ENCODE peak calls at places on chromosome 5, in five cellular contexts. M, Y, G, T and N are unnamed samples.

GRCh38 chr5:170633235-170634041 is 129.6 kb downstream of the KCNIP1 start:
- DNase-seq in Y (peak), M (peak), G (peak), T (no peak), N (peak)

GRCh38 chr5:36655171-36655570 is 48.8 kb downstream of the SLC1A3 start:
- DNase-seq in G (peak), M (no peak), Y (no peak), T (no peak), N (no peak)

GRCh38 chr5:933251-933861 is 40.7 kb downstream of the TRIP13 start:
- DNase-seq in Y (no peak), T (no peak), G (no peak), M (no peak), N (no peak)

GRCh38 chr5:120516799-120517198 is 52.7 kb downstream of the PRR16 start:
- DNase-seq in Y (no peak), T (no peak), M (peak), G (no peak), N (no peak)

GRCh38 chr5:112004867-112005532 is 248.0 kb upstream of the NREP start:
- DNase-seq in Y (peak), M (peak), G (no peak), T (no peak), N (no peak)

GRCh38 chr5:60260658-60261057 is 367.1 kb upstream of the PDE4D start:
- DNase-seq in T (no peak), M (no peak), G (no peak), Y (no peak), N (no peak)

GRCh38 chr5:122291000-122291592 is 20.9 kb upstream of the SNCAIP start:
- DNase-seq in T (no peak), M (no peak), Y (no peak), G (no peak), N (no peak)

GRCh38 chr5:177390363-177391300 is 6.4 kb downstream of the SLC34A1 start:
- DNase-seq in G (peak), T (peak), M (peak), Y (peak), N (peak)

GRCh38 chr5:123033157-123033671 is 3.3 kb downstream of the PPIC start:
- DNase-seq in T (no peak), M (no peak), Y (no peak), G (no peak), N (no peak)

GRCh38 chr5:91176288-91177016 is 206.7 kb downstream of the ARRDC3 start:
- DNase-seq in Y (no peak), T (no peak), G (no peak), M (no peak), N (peak)

GRCh38 chr5:170791325-170791954 is 7.9 kb downstream of the GABRP start:
- DNase-seq in Y (peak), T (no peak), G (peak), M (peak), N (peak)

GRCh38 chr5:1462358-1462757 is 17.1 kb upstream of the SLC6A3 start:
- DNase-seq in G (no peak), Y (no peak), M (no peak), T (peak), N (no peak)

GRCh38 chr5:34923694-34924461 is 5.5 kb upstream of the DNAJC21 start:
- DNase-seq in T (no peak), Y (peak), G (no peak), M (peak), N (no peak)

GRCh38 chr5:53733853-53734252 is 173.4 kb downstream of the NDUFS4 start:
- DNase-seq in T (no peak), Y (no peak), G (no peak), M (no peak), N (peak)

GRCh38 chr5:37086466-37087178 is 162.6 kb downstream of the CPLANE1 start:
- DNase-seq in G (no peak), T (no peak), M (peak), Y (no peak), N (no peak)

GRCh38 chr5:109921735-109922395 is 232.1 kb downstream of the MAN2A1 start:
- DNase-seq in M (no peak), T (no peak), G (no peak), Y (no peak), N (peak)

GRCh38 chr5:612498-613424 is 621 bp downstream of the CEP72 start:
- DNase-seq in T (no peak), G (peak), M (peak), Y (peak), N (peak)

GRCh38 chr5:525916-526315 is 1.7 kb upstream of the SLC9A3 start:
- DNase-seq in G (no peak), Y (no peak), M (no peak), T (peak), N (no peak)

GRCh38 chr5:93886917-93887361 is 145.5 kb upstream of the POU5F2 start:
- DNase-seq in T (no peak), G (no peak), Y (peak), M (peak), N (no peak)

GRCh38 chr5:163565492-163565891 is 60.1 kb downstream of the MAT2B start:
- DNase-seq in T (no peak), G (no peak), Y (no peak), M (no peak), N (peak)

GRCh38 chr5:130532786-130533185 is 628.5 kb downstream of the CHSY3 start:
- DNase-seq in T (no peak), Y (no peak), G (no peak), M (peak), N (no peak)

GRCh38 chr5:170092702-170093101 is 13.0 kb upstream of the FOXI1 start:
- DNase-seq in Y (no peak), T (no peak), G (no peak), M (no peak), N (no peak)

GRCh38 chr5:172452398-172453205 is 1.7 kb downstream of the SH3PXD2B start:
- DNase-seq in Y (peak), M (peak), G (no peak), T (no peak), N (no peak)

GRCh38 chr5:177432905-177433657 is 6.6 kb downstream of the GRK6 start:
- DNase-seq in M (no peak), Y (no peak), T (no peak), G (no peak), N (no peak)

GRCh38 chr5:148660346-148660660 is 6.0 kb upstream of the HTR4 start:
- DNase-seq in T (no peak), Y (no peak), M (no peak), G (no peak), N (no peak)

GRCh38 chr5:82793808-82794419 is 283.3 kb downstream of the TMEM167A start:
- DNase-seq in G (peak), Y (peak), T (no peak), M (peak), N (peak)

GRCh38 chr5:123874600-123875201 is 362.7 kb downstream of the CSNK1G3 start:
- DNase-seq in T (no peak), G (peak), M (no peak), Y (peak), N (no peak)

GRCh38 chr5:56278267-56278826 is 45.2 kb upstream of the ANKRD55 start:
- DNase-seq in Y (peak), M (peak), G (peak), T (no peak), N (no peak)

GRCh38 chr5:125595095-125595494 is 828.1 kb upstream of the GRAMD2B start:
- DNase-seq in G (no peak), Y (no peak), T (peak), M (no peak), N (no peak)

GRCh38 chr5:79075646-79076426 is 6.3 kb downstream of the BHMT2 start:
- DNase-seq in T (no peak), G (no peak), Y (no peak), M (peak), N (no peak)

GRCh38 chr5:82594097-82594496 is 315.9 kb upstream of the RPS23 start:
- DNase-seq in G (no peak), Y (no peak), M (no peak), T (no peak), N (no peak)

GRCh38 chr5:79191457-79191856 is 44.5 kb upstream of the JMY start:
- DNase-seq in Y (no peak), G (no peak), M (no peak), T (no peak), N (peak)

GRCh38 chr5:133457956-133458355 is 154.4 kb downstream of the FSTL4 start:
- DNase-seq in G (no peak), M (no peak), T (no peak), Y (peak), N (no peak)

GRCh38 chr5:30401479-30402058 is 791.9 kb upstream of the CDH6 start:
- DNase-seq in M (peak), Y (no peak), T (no peak), G (peak), N (peak)

GRCh38 chr5:80251636-80252035 is 4.2 kb downstream of the SERINC5 start:
- DNase-seq in T (no peak), M (no peak), G (no peak), Y (no peak), N (no peak)

GRCh38 chr5:31029925-31030324 is 163.6 kb upstream of the CDH6 start:
- DNase-seq in G (no peak), Y (no peak), M (no peak), T (no peak), N (peak)

GRCh38 chr5:180862645-180863044 is 1.6 kb upstream of the ZFP62 start:
- DNase-seq in Y (no peak), T (no peak), M (no peak), G (no peak), N (no peak)

GRCh38 chr5:174287761-174288160 is 242.3 kb downstream of the NSG2 start:
- DNase-seq in Y (no peak), G (no peak), M (peak), T (no peak), N (no peak)

GRCh38 chr5:105739732-105740131 is 1931.0 kb downstream of the EFNA5 start:
- DNase-seq in T (no peak), G (no peak), M (no peak), Y (no peak), N (no peak)

GRCh38 chr5:62097361-62097760 is 208.6 kb upstream of the KIF2A start:
- DNase-seq in T (no peak), G (no peak), M (no peak), Y (no peak), N (no peak)

GRCh38 chr5:62090953-62091352 is 215.1 kb upstream of the KIF2A start:
- DNase-seq in Y (no peak), T (no peak), G (no peak), M (no peak), N (no peak)

GRCh38 chr5:62093411-62093810 is 212.6 kb upstream of the KIF2A start:
- DNase-seq in M (no peak), Y (no peak), T (no peak), G (no peak), N (no peak)

GRCh38 chr5:62093981-62094380 is 212.0 kb upstream of the KIF2A start:
- DNase-seq in Y (peak), T (no peak), G (peak), M (peak), N (peak)
- H3K4me3 ChIP-seq in Y (no peak), T (no peak), G (no peak), M (no peak), N (no peak)

GRCh38 chr5:15584528-15584927 is 84.5 kb downstream of the FBXL7 start:
- DNase-seq in M (no peak), Y (no peak), G (no peak), T (no peak), N (no peak)
- H3K4me3 ChIP-seq in M (no peak), Y (no peak), G (no peak), T (no peak), N (no peak)

GRCh38 chr5:159951834-159952233 is 35.6 kb downstream of the ADRA1B start:
- DNase-seq in G (no peak), T (no peak), Y (no peak), M (peak), N (no peak)
- H3K4me3 ChIP-seq in G (no peak), T (no peak), Y (no peak), M (no peak), N (no peak)

GRCh38 chr5:132228241-132229035 is 785 bp upstream of the P4HA2 start:
- DNase-seq in Y (no peak), G (no peak), M (no peak), T (no peak), N (peak)
- H3K4me3 ChIP-seq in Y (peak), G (peak), M (peak), T (peak), N (peak)

DNA sequence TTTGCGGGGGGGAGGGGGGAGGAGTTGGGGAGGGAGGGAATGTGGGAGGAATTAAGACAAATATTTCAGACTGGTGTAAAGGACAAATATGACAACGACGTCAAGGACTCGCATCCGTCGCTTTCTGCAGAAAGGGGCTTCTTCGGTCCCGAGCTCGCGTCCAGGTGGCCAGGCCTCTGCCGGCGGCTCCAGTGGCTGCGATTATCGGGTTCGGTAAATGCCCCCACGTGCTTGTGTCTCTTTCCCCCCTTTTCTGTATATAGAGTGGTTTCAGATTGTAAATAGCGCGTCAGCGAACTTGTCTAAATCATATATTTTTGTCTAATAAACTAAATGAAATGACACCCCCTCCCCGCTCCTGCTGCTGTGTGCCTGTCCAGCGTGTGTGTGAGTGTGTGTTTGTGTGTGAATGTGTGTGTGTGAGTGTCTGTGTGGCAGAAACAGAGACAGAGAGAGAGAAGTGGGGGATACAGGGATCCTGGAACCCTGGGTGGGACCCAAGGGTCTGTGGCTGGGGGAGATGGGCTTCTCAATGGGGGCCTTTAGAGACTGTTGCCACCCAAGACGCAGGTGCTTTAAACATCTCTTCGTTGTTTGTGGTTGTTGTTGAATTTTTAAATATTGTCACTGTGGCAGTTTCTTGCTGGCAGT is 5.6 kb downstream of the IRX1 start:
- DNase-seq in G (no peak), T (no peak), M (no peak), Y (no peak), N (no peak)
- H3K4me3 ChIP-seq in G (no peak), T (peak), M (no peak), Y (no peak), N (no peak)

GRCh38 chr5:42994285-42995151 is 45.6 kb downstream of the ANXA2R start:
- DNase-seq in G (peak), T (peak), M (peak), Y (peak), N (peak)

GRCh38 chr5:42995152-42995751 is 44.9 kb downstream of the ANXA2R start:
- DNase-seq in M (peak), T (no peak), Y (no peak), G (no peak), N (no peak)

GRCh38 chr5:42992035-42992570 is 48.0 kb downstream of the ANXA2R start:
- DNase-seq in T (peak), M (peak), Y (peak), G (no peak), N (no peak)

GRCh38 chr5:42991477-42992034 is 48.6 kb downstream of the ANXA2R start:
- DNase-seq in Y (no peak), G (no peak), T (peak), M (no peak), N (no peak)

GRCh38 chr5:42993516-42994284 is 46.4 kb downstream of the ANXA2R start:
- DNase-seq in Y (peak), T (no peak), M (peak), G (no peak), N (no peak)
- H3K4me3 ChIP-seq in Y (peak), T (peak), M (peak), G (no peak), N (no peak)

GRCh38 chr5:74641778-74642542 is 1.4 kb upstream of the ENC1 start:
- DNase-seq in G (peak), Y (peak), T (no peak), M (peak), N (peak)
- H3K4me3 ChIP-seq in G (peak), Y (peak), T (peak), M (peak), N (peak)

GRCh38 chr5:32989815-32990214 is 278.7 kb downstream of the NPR3 start:
- DNase-seq in M (no peak), G (no peak), Y (no peak), T (no peak), N (no peak)

GRCh38 chr5:32984851-32985250 is 273.7 kb downstream of the NPR3 start:
- DNase-seq in T (no peak), Y (peak), G (no peak), M (peak), N (no peak)

GRCh38 chr5:32991416-32991805 is 280.3 kb downstream of the NPR3 start:
- DNase-seq in G (no peak), Y (no peak), T (no peak), M (no peak), N (no peak)

GRCh38 chr5:32996336-32996735 is 285.2 kb downstream of the NPR3 start:
- DNase-seq in M (no peak), T (no peak), G (no peak), Y (no peak), N (no peak)

DNA sequence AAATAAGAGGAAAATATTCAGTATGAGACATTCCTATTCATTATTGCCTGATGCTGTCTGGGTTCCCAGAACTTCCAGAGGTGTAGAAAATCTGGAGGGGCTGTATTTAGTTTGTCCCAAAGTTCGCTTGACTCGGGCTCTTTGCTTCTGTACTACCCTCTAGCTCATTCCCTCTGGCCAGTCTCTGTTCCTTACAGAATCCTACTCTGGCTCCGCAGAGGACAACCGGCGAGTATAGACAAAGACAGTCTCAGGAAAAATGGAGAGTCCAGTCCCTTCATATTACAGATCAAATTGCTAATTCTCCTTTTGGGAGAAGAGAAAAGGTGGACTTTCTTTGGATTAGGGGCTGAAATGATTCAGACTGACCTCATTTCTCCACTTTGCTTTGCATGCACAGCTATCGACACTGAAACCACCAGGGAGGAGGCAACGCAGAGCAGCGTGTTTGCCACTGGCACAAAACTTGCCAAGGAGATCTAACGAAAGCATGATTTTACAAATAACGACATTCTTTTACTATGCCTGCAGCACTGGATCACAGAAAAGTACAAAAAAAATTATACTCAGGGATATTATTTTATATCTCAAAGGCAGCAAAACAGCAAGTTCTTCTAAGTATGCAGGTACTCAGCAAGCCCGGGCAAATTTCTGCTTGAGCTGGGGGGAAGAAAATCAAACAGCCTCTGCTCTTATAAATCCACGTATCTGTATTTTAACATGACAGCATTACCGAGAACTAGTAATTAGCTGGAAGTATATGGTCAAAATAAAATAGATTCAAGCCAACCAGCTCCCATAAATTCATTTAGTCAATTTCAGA is 279.7 kb downstream of the NPR3 start:
- DNase-seq in T (no peak), G (no peak), M (peak), Y (no peak), N (no peak)
- H3K4me3 ChIP-seq in T (no peak), G (no peak), M (no peak), Y (no peak), N (no peak)